ENCODE peak calls at places on chromosomes 11 and 22, in four cellular contexts. M is transverse colon, E is Peyer's patch, A is adrenal gland. P is an unnamed sample. For H3K36me3, the result is how much of the 10 kb centered on the place peaks cover.

GRCh38 chr22:38051261-38051660 is 5.9 kb upstream of the PICK1 start:
- DNase-seq in M (no peak), E (no peak), A (no peak), P (no peak)

GRCh38 chr11:91163619-91164451 is 941.0 kb upstream of the CHORDC1 start:
- DNase-seq in M (no peak), E (no peak), A (peak), P (no peak)

GRCh38 chr22:32926600-32926999 is 125.1 kb downstream of the TIMP3 start:
- DNase-seq in M (no peak), E (no peak), A (no peak), P (no peak)

GRCh38 chr22:24446291-24446611 is 18.9 kb downstream of the ADORA2A start:
- DNase-seq in M (no peak), E (no peak), A (no peak), P (no peak)

GRCh38 chr11:75763846-75764245 is 4.7 kb upstream of the DGAT2 start:
- DNase-seq in M (no peak), E (no peak), A (no peak), P (no peak)

GRCh38 chr11:587978-588380 is 11.7 kb downstream of the PHRF1 start:
- DNase-seq in M (no peak), E (peak), A (peak), P (no peak)

GRCh38 chr11:22558638-22559037 is 67.0 kb downstream of the FANCF start:
- DNase-seq in M (no peak), E (no peak), A (no peak), P (no peak)

GRCh38 chr11:35362571-35362980 is 56.8 kb downstream of the SLC1A2 start:
- DNase-seq in M (no peak), E (no peak), A (no peak), P (no peak)

GRCh38 chr22:44182591-44183588 is 2.2 kb downstream of the PARVG start:
- DNase-seq in M (peak), E (peak), A (peak), P (no peak)

GRCh38 chr11:11407065-11407737 is 54.2 kb upstream of the CSNK2A3 start:
- DNase-seq in M (peak), E (no peak), A (peak), P (no peak)

GRCh38 chr11:28461338-28461737 is 353.1 kb downstream of the METTL15 start:
- DNase-seq in M (no peak), E (no peak), A (no peak), P (no peak)

GRCh38 chr11:115552151-115552550 is 47.9 kb upstream of the CADM1 start:
- DNase-seq in M (no peak), E (no peak), A (no peak), P (no peak)

GRCh38 chr11:117761993-117762392 is 35.0 kb downstream of the DSCAML1 start:
- DNase-seq in M (no peak), E (no peak), A (no peak), P (no peak)

GRCh38 chr11:130859896-130860295 is 56.4 kb downstream of the SNX19 start:
- DNase-seq in M (no peak), E (no peak), A (no peak), P (no peak)

GRCh38 chr11:106121570-106122320 is 44.3 kb downstream of the AASDHPPT start:
- DNase-seq in M (no peak), E (no peak), A (no peak), P (no peak)

GRCh38 chr11:70481625-70482528 is 83.5 kb downstream of the CTTN start:
- DNase-seq in M (peak), E (no peak), A (peak), P (no peak)

GRCh38 chr22:43923631-43924548 is at the start of gene PNPLA3:
- DNase-seq in M (peak), E (peak), A (peak), P (peak)

GRCh38 chr11:134228625-134229024 is 4.2 kb downstream of the VPS26B start:
- DNase-seq in M (no peak), E (peak), A (no peak), P (no peak)

GRCh38 chr22:27170491-27170890 is 513.1 kb downstream of the MIAT start:
- DNase-seq in M (no peak), E (no peak), A (peak), P (no peak)

GRCh38 chr11:92317222-92317621 is 92.6 kb downstream of the FAT3 start:
- DNase-seq in M (no peak), E (no peak), A (no peak), P (no peak)

GRCh38 chr22:46031066-46031465 is 54.1 kb upstream of the WNT7B start:
- DNase-seq in M (no peak), E (no peak), A (peak), P (peak)

GRCh38 chr11:83910135-83910534 is 624.0 kb upstream of the CCDC90B start:
- DNase-seq in M (no peak), E (no peak), A (no peak), P (no peak)

GRCh38 chr22:38016182-38017078 is 32.1 kb upstream of the SOX10 start:
- DNase-seq in M (peak), E (no peak), A (peak), P (no peak)

GRCh38 chr11:95487391-95487790 is 256.4 kb upstream of the SESN3 start:
- DNase-seq in M (no peak), E (peak), A (no peak), P (no peak)

GRCh38 chr22:50269573-50270301 is 443 bp downstream of the MAPK11 start:
- DNase-seq in M (no peak), E (no peak), A (no peak), P (no peak)

GRCh38 chr11:129691154-129691553 is 124.5 kb upstream of the TMEM45B start:
- DNase-seq in M (no peak), E (no peak), A (no peak), P (no peak)

GRCh38 chr11:112631333-112631732 is 329.9 kb upstream of the NCAM1 start:
- DNase-seq in M (no peak), E (no peak), A (no peak), P (no peak)

GRCh38 chr11:69948256-69949141 is 129.3 kb upstream of the FGF3 start:
- DNase-seq in M (peak), E (no peak), A (peak), P (no peak)

GRCh38 chr11:119229736-119230135 is 23.6 kb downstream of the CBL start:
- DNase-seq in M (no peak), E (no peak), A (no peak), P (no peak)

GRCh38 chr11:26780686-26781085 is 58.8 kb upstream of the SLC5A12 start:
- DNase-seq in M (no peak), E (no peak), A (no peak), P (no peak)

GRCh38 chr11:106724293-106724892 is 293.9 kb downstream of the GUCY1A2 start:
- DNase-seq in M (no peak), E (no peak), A (no peak), P (no peak)

GRCh38 chr11:46553746-46554204 is 40.0 kb downstream of the AMBRA1 start:
- DNase-seq in M (no peak), E (no peak), A (no peak), P (no peak)

GRCh38 chr11:67605231-67606011 is 1.3 kb upstream of the NDUFV1 start:
- DNase-seq in M (no peak), E (no peak), A (no peak), P (no peak)

GRCh38 chr22:26492220-26492619 is 8.5 kb downstream of the SRRD start:
- DNase-seq in M (no peak), E (no peak), A (no peak), P (no peak)

GRCh38 chr22:38744981-38745380 is 10.8 kb downstream of the SUN2 start:
- DNase-seq in M (no peak), E (no peak), A (no peak), P (no peak)

GRCh38 chr11:69321877-69322350 is 28.0 kb downstream of the MYEOV start:
- DNase-seq in M (no peak), E (no peak), A (no peak), P (peak)

GRCh38 chr22:49368221-49368975 is 459.3 kb downstream of the BRD1 start:
- DNase-seq in M (no peak), E (peak), A (no peak), P (peak)

GRCh38 chr11:69440876-69441275 is 40.6 kb upstream of the LINC01488 start:
- DNase-seq in M (no peak), E (no peak), A (no peak), P (no peak)

GRCh38 chr11:45106006-45106405 is 40.4 kb upstream of the PRDM11 start:
- DNase-seq in M (no peak), E (no peak), A (no peak), P (no peak)

GRCh38 chr11:45108070-45109064 is 38.1 kb upstream of the PRDM11 start:
- DNase-seq in M (peak), E (no peak), A (no peak), P (no peak)

GRCh38 chr11:45106440-45106839 is 40.0 kb upstream of the PRDM11 start:
- DNase-seq in M (no peak), E (no peak), A (no peak), P (no peak)

GRCh38 chr11:45105233-45105992 is 41.0 kb upstream of the PRDM11 start:
- DNase-seq in M (peak), E (peak), A (peak), P (peak)

DNA sequence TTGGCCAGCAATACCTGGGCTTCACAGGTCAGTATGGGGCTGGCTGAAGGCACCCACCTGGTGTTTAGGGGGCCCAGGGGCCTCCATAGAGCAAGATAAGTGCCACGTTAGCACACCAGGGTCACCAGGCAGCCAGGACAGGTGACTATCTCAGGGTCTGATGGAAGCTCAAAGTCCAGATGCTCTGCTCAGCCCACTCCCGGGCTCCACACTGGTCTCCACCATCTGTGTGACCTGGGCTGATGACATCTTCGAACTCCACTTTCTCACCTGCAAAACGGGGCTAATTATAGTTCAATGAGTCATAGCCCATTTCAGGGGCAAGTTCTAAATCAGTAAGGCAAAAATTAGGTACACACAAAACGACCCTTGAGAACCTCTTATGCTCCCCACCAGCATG is 39.4 kb upstream of the PRDM11 start:
- DNase-seq in M (no peak), E (no peak), A (no peak), P (peak)
- H3K4me3 ChIP-seq in M (no peak), E (no peak), A (no peak), P (no peak)

GRCh38 chr11:100220801-100221200 is 466.3 kb upstream of the ARHGAP42 start:
- DNase-seq in M (no peak), E (no peak), A (no peak), P (no peak)
- TF ChIP-seq POLR2A in M (no peak), E (no peak), A (no peak), P (no peak)

GRCh38 chr22:35323305-35323704 is 23.6 kb downstream of the TOM1 start:
- DNase-seq in M (no peak), E (no peak), A (no peak), P (no peak)
- H3K36me3 ChIP-seq in M (under half), E (under half), A (half or more), P (half or more)

GRCh38 chr11:2527621-2528291 is 82.9 kb downstream of the KCNQ1 start:
- DNase-seq in M (peak), E (no peak), A (peak), P (peak)
- H3K4me3 ChIP-seq in M (no peak), E (no peak), A (no peak), P (no peak)

GRCh38 chr11:9664276-9665171 is 647 bp downstream of the SWAP70 start:
- DNase-seq in M (peak), E (peak), A (peak), P (peak)
- TF ChIP-seq POLR2A in M (no peak), E (no peak), A (no peak), P (no peak)

P was measured in suprapubic skin.